ENCODE peak calls at places on chromosomes 5 and 9, in ten cellular contexts. G is activated T-helper 2 cell treated with anti-CD3 and anti-CD28 coated beads, Interferon-gamma antibody, Interleukin-2, Interleukin-4, amounts not matched to agents 10 μg/mL and 5 μg/mL and 100 μg/mL, durations not matched to agents 14 hours and 24 hours and 36 hours; A is stimulated activated CD4-positive, alpha-beta T cell treated with anti-CD3 and anti-CD28 coated beads, TNF-alpha, amount 100 ng/mL, for 1 hour; D is heart right ventricle; H is cardiac fibroblast; R is left colon; Z is GM23248; S is body of pancreas; Q is AG04449; N is CD8-positive, alpha-beta T cell. W is an unnamed sample.
A peak's percentile ranks its signal among the peaks of the same experiment; 100 is the strongest.

GRCh38 chr5:5347442-5347841 is 75.0 kb upstream of the ICE1 start:
- DNase-seq in A (no peak), Q (no peak), Z (no peak), S (no peak), D (no peak), H (no peak), G (no peak), N (no peak), R (no peak), W (no peak)

GRCh38 chr5:72347801-72348305 is 27.7 kb downstream of the PTCD2 start:
- DNase-seq in Q (peak; percentile 84), S (no peak), G (no peak), Z (peak; percentile 96), N (no peak), A (no peak), D (no peak), R (no peak), H (peak; percentile 95), W (peak; percentile 92)

GRCh38 chr5:93384977-93385376 is 196.0 kb downstream of the NR2F1-AS1 start:
- DNase-seq in R (no peak), H (no peak), S (no peak), A (no peak), G (no peak), N (no peak), Z (no peak), D (no peak), Q (no peak), W (no peak)

GRCh38 chr5:7548576-7548975 is 152.6 kb downstream of the ADCY2 start:
- DNase-seq in Z (no peak), S (no peak), H (no peak), G (no peak), N (no peak), R (no peak), Q (no peak), A (no peak), D (no peak), W (no peak)

GRCh38 chr9:116543731-116544400 is 143.2 kb upstream of the TRIM32 start:
- DNase-seq in S (peak; percentile 21), Z (peak; percentile 92), N (no peak), A (no peak), H (peak; percentile 78), Q (peak; percentile 40), R (no peak), G (no peak), D (peak; percentile 35), W (no peak)

GRCh38 chr5:78050888-78051287 is 243.6 kb downstream of the AP3B1 start:
- DNase-seq in Q (no peak), R (no peak), H (peak; percentile 20), A (no peak), Z (peak; percentile 52), D (no peak), S (no peak), N (no peak), G (no peak), W (peak; percentile 50)

GRCh38 chr5:953535-954449 is 54.8 kb upstream of the NKD2 start:
- DNase-seq in G (no peak), H (no peak), N (no peak), S (no peak), D (no peak), Z (no peak), A (no peak), Q (no peak), R (no peak), W (no peak)

GRCh38 chr9:136511670-136512592 is 29.1 kb upstream of the SEC16A start:
- DNase-seq in D (peak; percentile 85), N (no peak), S (no peak), H (peak; percentile 89), Q (no peak), G (no peak), R (no peak), A (no peak), Z (no peak), W (no peak)

GRCh38 chr5:177015156-177015555 is 7.3 kb upstream of the ZNF346 start:
- DNase-seq in Q (no peak), S (no peak), Z (no peak), H (no peak), D (no peak), A (no peak), N (no peak), G (no peak), R (no peak), W (no peak)

GRCh38 chr5:174731214-174732039 is 7.0 kb downstream of the MSX2 start:
- DNase-seq in H (no peak), G (no peak), Q (no peak), Z (no peak), S (no peak), R (no peak), N (no peak), A (no peak), D (no peak), W (no peak)

GRCh38 chr9:21812945-21813568 is 10.6 kb downstream of the MTAP start:
- DNase-seq in H (peak; percentile 80), N (peak; percentile 59), S (peak; percentile 78), D (peak; percentile 70), Q (no peak), A (peak; percentile 24), G (peak; percentile 49), Z (peak; percentile 81), R (peak; percentile 48), W (peak; percentile 71)

W was measured in bronchial epithelial cell.